ENCODE peak calls at places on chromosomes 4 and X, in eight cellular contexts. Z is transverse colon, S is heart left ventricle, P is aorta, L is tibial artery, F is kidney, Y is IMR-90, T is iPS DF 6.9. U is an unnamed sample.
A peak's percentile ranks its signal among the peaks of the same experiment; 100 is the strongest.

GRCh38 chrX:154918060-154918483 is 31.9 kb downstream of the F8A1 start:
- DNase-seq in L (peak; percentile 63), T (no peak), S (peak; percentile 43), Y (peak; percentile 80), Z (peak; percentile 34), F (no peak), P (no peak), U (no peak)

GRCh38 chr4:41746025-41746439 is 2.5 kb downstream of the PHOX2B start:
- DNase-seq in S (no peak), P (no peak), F (no peak), L (no peak), Z (no peak), T (no peak), Y (no peak), U (no peak)

GRCh38 chrX:135410861-135411627 is 10.7 kb upstream of the SMIM10L2A start:
- DNase-seq in P (no peak), Y (no peak), Z (no peak), S (no peak), F (no peak), L (no peak), T (no peak), U (no peak)

GRCh38 chr4:83561381-83561780 is 25.5 kb downstream of the GPAT3 start:
- DNase-seq in Y (peak; percentile 74), L (no peak), F (no peak), Z (peak; percentile 13), P (no peak), S (no peak), T (no peak), U (no peak)

GRCh38 chr4:108399610-108400265 is 220.6 kb upstream of the RPL34 start:
- DNase-seq in F (no peak), S (no peak), Z (no peak), P (no peak), L (no peak), Y (no peak), T (no peak), U (no peak)

GRCh38 chr4:138892483-138893386 is 122.8 kb upstream of the NOCT start:
- DNase-seq in Y (peak; percentile 35), L (no peak), F (no peak), T (no peak), Z (no peak), S (no peak), P (no peak), U (no peak)

GRCh38 chr4:121951570-121952110 is at the start of gene TRPC3:
- DNase-seq in F (peak; percentile 83), L (no peak), P (peak; percentile 81), T (no peak), S (no peak), Z (peak; percentile 17), Y (peak; percentile 25), U (no peak)

GRCh38 chr4:63563288-63564014 is 845.8 kb downstream of the TECRL start:
- DNase-seq in F (no peak), S (no peak), L (no peak), Y (no peak), Z (no peak), P (no peak), T (no peak), U (no peak)

GRCh38 chr4:17356926-17357325 is 155.0 kb downstream of the QDPR start:
- DNase-seq in S (no peak), F (no peak), L (no peak), Z (no peak), T (no peak), P (no peak), Y (no peak), U (no peak)

GRCh38 chr4:151641167-151641566 is 119.6 kb downstream of the GATB start:
- DNase-seq in Z (no peak), T (no peak), Y (peak; percentile 33), P (no peak), S (no peak), F (no peak), L (no peak), U (no peak)

GRCh38 chrX:13005671-13006473 is 31.0 kb downstream of the TMSB4X start:
- DNase-seq in L (no peak), T (no peak), S (no peak), F (no peak), Y (peak; percentile 70), Z (no peak), P (no peak), U (no peak)

GRCh38 chrX:21382715-21383114 is 8.5 kb downstream of the CNKSR2 start:
- DNase-seq in P (no peak), L (no peak), Z (no peak), S (no peak), F (no peak), T (no peak), Y (no peak), U (no peak)

GRCh38 chr4:118776166-118776954 is 59.6 kb downstream of the SEC24D start:
- DNase-seq in P (no peak), Z (no peak), Y (peak; percentile 70), L (no peak), T (no peak), F (no peak), S (no peak), U (no peak)

GRCh38 chrX:129230850-129231512 is 292.3 kb downstream of the SMARCA1 start:
- DNase-seq in P (no peak), F (no peak), T (no peak), Y (no peak), S (no peak), Z (no peak), L (no peak), U (peak; percentile 2)

GRCh38 chrX:153440556-153441135 is 5.2 kb downstream of the TREX2 start:
- DNase-seq in Y (no peak), F (no peak), L (no peak), P (peak; percentile 42), Z (no peak), S (no peak), T (no peak), U (no peak)

GRCh38 chr4:138329506-138330070 is 87.4 kb upstream of the SLC7A11 start:
- DNase-seq in P (no peak), T (no peak), Y (no peak), Z (no peak), S (no peak), F (no peak), L (no peak), U (no peak)

GRCh38 chr4:173537628-173538147 is 7.7 kb upstream of the HAND2 start:
- DNase-seq in P (no peak), Y (no peak), T (no peak), S (no peak), F (no peak), L (no peak), Z (no peak), U (no peak)

GRCh38 chrX:129979207-129979920 is 3.1 kb upstream of the BCORL1 start:
- DNase-seq in F (peak; percentile 76), Z (peak; percentile 11), S (peak; percentile 16), L (no peak), P (no peak), T (no peak), Y (no peak), U (no peak)

GRCh38 chrX:123989235-123989634 is 27.7 kb downstream of the STAG2 start:
- DNase-seq in S (no peak), P (no peak), T (no peak), L (no peak), F (no peak), Z (no peak), Y (no peak), U (no peak)

GRCh38 chrX:123986377-123986776 is 24.9 kb downstream of the STAG2 start:
- DNase-seq in F (no peak), P (no peak), S (no peak), L (no peak), Z (no peak), T (no peak), Y (no peak), U (no peak)

GRCh38 chrX:123990602-123991001 is 29.1 kb downstream of the STAG2 start:
- DNase-seq in P (no peak), T (no peak), S (no peak), F (no peak), Y (no peak), L (no peak), Z (no peak), U (no peak)

GRCh38 chrX:123990169-123990568 is 28.7 kb downstream of the STAG2 start:
- DNase-seq in T (no peak), L (no peak), F (no peak), S (no peak), Z (no peak), P (no peak), Y (no peak), U (no peak)

GRCh38 chrX:123988423-123989116 is 27.1 kb downstream of the STAG2 start:
- DNase-seq in Z (no peak), P (no peak), L (no peak), S (no peak), F (no peak), Y (no peak), T (no peak), U (no peak)
- H3K27ac ChIP-seq in Z (no peak overlapping the region), P (no peak overlapping the region), L (no peak overlapping the region), S (no peak overlapping the region), F (no peak overlapping the region), Y (no peak overlapping the region), T (no peak overlapping the region), U (no peak overlapping the region)

GRCh38 chr4:164648849-164649212 is 105.1 kb upstream of the SMIM31 start:
- DNase-seq in F (no peak), S (no peak), L (no peak), Z (no peak), T (no peak), Y (no peak), P (no peak), U (no peak)
- H3K4me3 ChIP-seq in F (no peak overlapping the region), S (no peak overlapping the region), L (no peak overlapping the region), Z (no peak overlapping the region), T (no peak overlapping the region), Y (no peak overlapping the region), P (no peak overlapping the region), U (no peak overlapping the region)

GRCh38 chr4:113547487-113548042 is 214.0 kb downstream of the CAMK2D start:
- DNase-seq in P (peak; percentile 92), F (peak; percentile 92), S (peak; percentile 85), Z (peak; percentile 95), L (peak; percentile 91), T (peak; percentile 92), Y (peak; percentile 95), U (peak; percentile 74)

GRCh38 chr4:113550510-113550909 is 211.0 kb downstream of the CAMK2D start:
- DNase-seq in T (no peak), Y (no peak), S (no peak), F (no peak), P (no peak), L (no peak), Z (no peak), U (no peak)

GRCh38 chr4:113553082-113553481 is 208.5 kb downstream of the CAMK2D start:
- DNase-seq in Y (no peak), P (no peak), T (no peak), Z (no peak), F (no peak), S (no peak), L (no peak), U (no peak)

GRCh38 chr4:113548303-113548702 is 213.2 kb downstream of the CAMK2D start:
- DNase-seq in L (no peak), S (no peak), F (no peak), T (no peak), Y (no peak), P (no peak), Z (no peak), U (no peak)
- H3K27ac ChIP-seq in L (no peak overlapping the region), S (peak overlapping the region; percentile 56), F (peak overlapping the region; percentile 27), T (no peak overlapping the region), Y (no peak overlapping the region), P (peak overlapping the region; percentile 28), Z (peak overlapping the region; percentile 83), U (peak overlapping the region; percentile 74)

DNA sequence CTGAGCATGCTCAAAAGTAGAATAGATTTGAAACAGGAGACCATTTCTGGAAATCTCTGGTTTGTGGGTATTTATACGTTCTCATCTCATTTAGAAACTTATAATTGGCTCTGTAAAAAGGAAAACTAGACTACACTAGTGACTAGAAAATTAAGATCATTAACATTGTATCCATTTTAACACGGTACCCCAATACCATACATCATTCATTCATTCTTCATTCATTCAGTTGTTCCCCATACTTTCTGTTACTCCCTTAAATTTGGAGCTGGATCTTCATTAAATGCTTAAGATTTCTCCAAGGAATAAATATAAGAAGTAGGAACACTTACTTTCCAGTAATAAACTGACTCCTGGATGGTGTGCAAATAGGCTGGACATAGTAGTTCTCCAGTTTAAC is 1.3 kb downstream of the ARSJ start:
- DNase-seq in P (no peak), T (no peak), Z (no peak), Y (no peak), S (no peak), L (no peak), F (no peak), U (no peak)
- H3K4me3 ChIP-seq in P (peak overlapping the region; percentile 71), T (no peak overlapping the region), Z (peak overlapping the region; percentile 68), Y (peak overlapping the region; percentile 73), S (peak overlapping the region; percentile 68), L (peak overlapping the region; percentile 83), F (peak overlapping the region; percentile 81), U (peak overlapping the region; percentile 53)

U was measured in heart right ventricle.